ENCODE peak calls at places on chromosomes 12 and 14, in seven cellular contexts. D is NB4; R is activated naive CD8-positive, alpha-beta T cell treated with anti-CD3 and anti-CD28 coated beads, Interleukin-2, amount 50 U/mL, for 24 hours; Q is fibroblast of pulmonary artery; Z is T-helper 9 cell; O is HEK293T; B is activated CD4-positive, alpha-beta T cell treated with anti-CD3 and anti-CD28 coated beads, Interleukin-2, amount 50 U/mL, for 1 hour. K is an unnamed sample.

GRCh38 chr14:28321475-28322244 is 444.9 kb upstream of the FOXG1 start:
- DNase-seq in Z (no peak), Q (peak), O (no peak), R (no peak), D (no peak), B (no peak), K (no peak)

GRCh38 chr12:93571854-93572711 is at the start of gene SOCS2:
- DNase-seq in R (peak), Q (peak), D (no peak), B (peak), Z (peak), O (peak), K (no peak)

GRCh38 chr14:96090441-96091148 is 51.4 kb downstream of the C14orf132 start:
- DNase-seq in Z (no peak), D (no peak), R (no peak), O (no peak), B (no peak), Q (peak), K (peak)

GRCh38 chr14:36505892-36506731 is 13.9 kb downstream of the NKX2-1 start:
- DNase-seq in R (no peak), Q (no peak), B (no peak), Z (no peak), D (no peak), O (no peak), K (no peak)

GRCh38 chr14:33767721-33768457 is 183.0 kb downstream of the EGLN3 start:
- DNase-seq in R (no peak), O (no peak), Z (no peak), B (no peak), Q (peak), D (no peak), K (peak)

GRCh38 chr12:105076913-105077312 is 7.3 kb downstream of the ALDH1L2 start:
- DNase-seq in R (no peak), D (no peak), Q (no peak), Z (no peak), O (no peak), B (no peak), K (no peak)

GRCh38 chr14:37198273-37198598 is 499 bp downstream of the MIPOL1 start:
- DNase-seq in Q (no peak), D (no peak), R (no peak), B (no peak), O (no peak), Z (no peak), K (no peak)

GRCh38 chr12:121804417-121805111 is 755 bp downstream of the SETD1B start:
- DNase-seq in Q (no peak), R (peak), D (peak), B (peak), O (no peak), Z (peak), K (peak)

GRCh38 chr14:42140831-42141279 is 534.2 kb downstream of the LRFN5 start:
- DNase-seq in D (no peak), R (no peak), B (no peak), Q (peak), Z (no peak), O (no peak), K (no peak)

GRCh38 chr14:25537846-25538455 is 488.0 kb upstream of the STXBP6 start:
- DNase-seq in Q (no peak), B (no peak), Z (no peak), O (peak), D (peak), R (peak), K (peak)

GRCh38 chr14:35368993-35369392 is 35.6 kb downstream of the NFKBIA start:
- DNase-seq in Z (no peak), B (no peak), Q (no peak), D (no peak), O (no peak), R (no peak), K (no peak)

GRCh38 chr12:101819467-101819866 is 11.3 kb downstream of the GNPTAB start:
- DNase-seq in Z (no peak), R (no peak), D (no peak), O (no peak), B (no peak), Q (no peak), K (no peak)

GRCh38 chr12:95396849-95397498 is 77.0 kb upstream of the METAP2 start:
- DNase-seq in O (no peak), D (peak), Q (peak), R (no peak), Z (no peak), B (no peak), K (no peak)

GRCh38 chr12:106090586-106091411 is 48.0 kb downstream of the NUAK1 start:
- DNase-seq in R (no peak), Q (peak), Z (no peak), O (no peak), B (no peak), D (no peak), K (no peak)

GRCh38 chr14:95474486-95474885 is 42.0 kb downstream of the SYNE3 start:
- DNase-seq in B (no peak), Q (no peak), R (no peak), O (no peak), D (no peak), Z (no peak), K (no peak)

GRCh38 chr12:105240233-105240632 is 4.3 kb upstream of the APPL2 start:
- DNase-seq in O (no peak), Z (no peak), Q (no peak), D (peak), B (no peak), R (no peak), K (peak)

GRCh38 chr12:47556631-47557030 is 149.2 kb downstream of the RPAP3 start:
- DNase-seq in R (no peak), Z (no peak), O (no peak), Q (no peak), D (peak), B (no peak), K (no peak)

GRCh38 chr12:105287408-105287807 is 43.1 kb upstream of the C12orf75 start:
- DNase-seq in B (no peak), Q (no peak), R (no peak), Z (no peak), D (no peak), O (no peak), K (no peak)

GRCh38 chr14:94121485-94121884 is 7.9 kb downstream of the IFI27L2 start:
- DNase-seq in Q (no peak), B (no peak), Z (no peak), D (no peak), R (no peak), O (no peak), K (no peak)

GRCh38 chr12:106585237-106585834 is 2.5 kb downstream of the RFX4 start:
- DNase-seq in Q (no peak), Z (no peak), R (no peak), B (no peak), D (no peak), O (no peak), K (no peak)

GRCh38 chr12:120249875-120250795 is 15.4 kb downstream of the PXN start:
- DNase-seq in B (peak), D (peak), O (no peak), Z (no peak), R (peak), Q (peak), K (peak)

GRCh38 chr12:14777271-14777670 is 26.0 kb downstream of the WBP11 start:
- DNase-seq in O (no peak), D (no peak), R (no peak), Q (peak), Z (no peak), B (no peak), K (no peak)

GRCh38 chr12:109452489-109452888 is 24.6 kb downstream of the KCTD10 start:
- DNase-seq in R (no peak), Z (no peak), Q (no peak), B (no peak), D (no peak), O (no peak), K (no peak)

GRCh38 chr12:84842406-84843013 is 70.1 kb downstream of the SLC6A15 start:
- DNase-seq in D (peak), R (no peak), B (no peak), Z (no peak), O (peak), Q (peak), K (peak)

GRCh38 chr12:110583137-110584059 is at the start of gene PPTC7:
- DNase-seq in D (peak), O (peak), B (peak), R (peak), Z (peak), Q (peak), K (peak)

GRCh38 chr12:15794836-15795235 is 5.6 kb upstream of the EPS8 start:
- DNase-seq in R (no peak), D (no peak), O (no peak), Z (no peak), Q (no peak), B (no peak), K (no peak)

K was measured in Karpas-422.